ENCODE peak calls at places on chromosome 5, in ten cellular contexts. One of them, this sample, is unnamed.

GRCh38 chr5:89064054-89064453 is 181.1 kb upstream of the MEF2C start:
- DNase-seq in PC-3: no peak
- DNase-seq in AG08396: no peak
- DNase-seq in EH: no peak
- DNase-seq in HTR-8/SVneo: no peak
- DNase-seq in MV-4-11: peak
- DNase-seq in body of pancreas: no peak
- DNase-seq in CD4-positive, CD25-positive, alpha-beta regulatory T cell: no peak
- DNase-seq in NCI-H1417 treated with DMSO at 0.1 percent for 48 hours: no peak
- DNase-seq in activated CD4-positive, CD25-positive, alpha-beta regulatory T cell: no peak
- DNase-seq in this sample: no peak

GRCh38 chr5:29024052-29024451 is 1985.7 kb upstream of the CDH9 start:
- DNase-seq in MV-4-11: no peak
- DNase-seq in CD4-positive, CD25-positive, alpha-beta regulatory T cell: no peak
- DNase-seq in EH: no peak
- DNase-seq in body of pancreas: no peak
- DNase-seq in activated CD4-positive, CD25-positive, alpha-beta regulatory T cell: no peak
- DNase-seq in HTR-8/SVneo: no peak
- DNase-seq in AG08396: no peak
- DNase-seq in NCI-H1417 treated with DMSO at 0.1 percent for 48 hours: no peak
- DNase-seq in PC-3: no peak
- DNase-seq in this sample: no peak

GRCh38 chr5:61275841-61276240 is 56.2 kb upstream of the ZSWIM6 start:
- DNase-seq in EH: peak
- DNase-seq in MV-4-11: peak
- DNase-seq in CD4-positive, CD25-positive, alpha-beta regulatory T cell: no peak
- DNase-seq in body of pancreas: no peak
- DNase-seq in HTR-8/SVneo: peak
- DNase-seq in NCI-H1417 treated with DMSO at 0.1 percent for 48 hours: no peak
- DNase-seq in AG08396: no peak
- DNase-seq in activated CD4-positive, CD25-positive, alpha-beta regulatory T cell: no peak
- DNase-seq in PC-3: peak
- DNase-seq in this sample: no peak

GRCh38 chr5:68279960-68280359 is 64.4 kb downstream of the PIK3R1 start:
- DNase-seq in AG08396: no peak
- DNase-seq in MV-4-11: no peak
- DNase-seq in PC-3: no peak
- DNase-seq in CD4-positive, CD25-positive, alpha-beta regulatory T cell: peak
- DNase-seq in EH: no peak
- DNase-seq in HTR-8/SVneo: no peak
- DNase-seq in body of pancreas: no peak
- DNase-seq in activated CD4-positive, CD25-positive, alpha-beta regulatory T cell: no peak
- DNase-seq in NCI-H1417 treated with DMSO at 0.1 percent for 48 hours: no peak
- DNase-seq in this sample: no peak

GRCh38 chr5:58542709-58543108 is 40.2 kb upstream of the RAB3C start:
- DNase-seq in PC-3: no peak
- DNase-seq in body of pancreas: no peak
- DNase-seq in HTR-8/SVneo: no peak
- DNase-seq in CD4-positive, CD25-positive, alpha-beta regulatory T cell: no peak
- DNase-seq in NCI-H1417 treated with DMSO at 0.1 percent for 48 hours: peak
- DNase-seq in AG08396: no peak
- DNase-seq in EH: no peak
- DNase-seq in activated CD4-positive, CD25-positive, alpha-beta regulatory T cell: no peak
- DNase-seq in MV-4-11: no peak
- DNase-seq in this sample: no peak

GRCh38 chr5:117615226-117615625 is 1040.6 kb upstream of the SEMA6A start:
- DNase-seq in MV-4-11: no peak
- DNase-seq in EH: peak
- DNase-seq in PC-3: no peak
- DNase-seq in HTR-8/SVneo: no peak
- DNase-seq in NCI-H1417 treated with DMSO at 0.1 percent for 48 hours: no peak
- DNase-seq in body of pancreas: no peak
- DNase-seq in AG08396: no peak
- DNase-seq in CD4-positive, CD25-positive, alpha-beta regulatory T cell: no peak
- DNase-seq in activated CD4-positive, CD25-positive, alpha-beta regulatory T cell: no peak
- DNase-seq in this sample: no peak

GRCh38 chr5:56066931-56067450 is 72.2 kb upstream of the IL6ST start:
- DNase-seq in CD4-positive, CD25-positive, alpha-beta regulatory T cell: no peak
- DNase-seq in activated CD4-positive, CD25-positive, alpha-beta regulatory T cell: no peak
- DNase-seq in NCI-H1417 treated with DMSO at 0.1 percent for 48 hours: no peak
- DNase-seq in HTR-8/SVneo: no peak
- DNase-seq in PC-3: no peak
- DNase-seq in EH: no peak
- DNase-seq in body of pancreas: no peak
- DNase-seq in AG08396: no peak
- DNase-seq in MV-4-11: no peak
- DNase-seq in this sample: no peak

GRCh38 chr5:6994097-6994496 is 280.9 kb downstream of the TENT4A start:
- DNase-seq in body of pancreas: no peak
- DNase-seq in PC-3: no peak
- DNase-seq in CD4-positive, CD25-positive, alpha-beta regulatory T cell: no peak
- DNase-seq in activated CD4-positive, CD25-positive, alpha-beta regulatory T cell: no peak
- DNase-seq in MV-4-11: no peak
- DNase-seq in EH: no peak
- DNase-seq in HTR-8/SVneo: no peak
- DNase-seq in NCI-H1417 treated with DMSO at 0.1 percent for 48 hours: no peak
- DNase-seq in AG08396: no peak
- DNase-seq in this sample: no peak